ENCODE peak calls at places on chromosomes 5 and 9, in seven cellular contexts. C is endodermal cell, Z is GM23338, Y is IMR-90, Q is testis, R is trophoblast cell, S is adrenal gland. H is an unnamed sample.

GRCh38 chr9:3331801-3332200 is 194.0 kb downstream of the RFX3 start:
- DNase-seq in Z (peak; percentile 34), R (no peak), Y (no peak), C (peak; percentile 51), Q (peak; percentile 30), S (no peak), H (no peak)

GRCh38 chr9:6194934-6195333 is 20.7 kb upstream of the IL33 start:
- DNase-seq in Z (peak; percentile 38), R (no peak), C (peak; percentile 67), S (no peak), Q (no peak), Y (no peak), H (no peak)

GRCh38 chr5:19739691-19740090 is 248.3 kb downstream of the CDH18 start:
- DNase-seq in C (no peak), R (no peak), Y (no peak), Z (no peak), S (no peak), Q (peak; percentile 33), H (no peak)

GRCh38 chr5:34684281-34684979 is 28.3 kb downstream of the RAI14 start:
- DNase-seq in Z (peak; percentile 58), Q (no peak), R (peak; percentile 61), S (no peak), Y (peak; percentile 59), C (peak; percentile 81), H (no peak)

GRCh38 chr5:180492226-180492903 is 1.8 kb upstream of the CNOT6 start:
- DNase-seq in Q (no peak), Z (no peak), Y (no peak), C (peak; percentile 49), R (no peak), S (no peak), H (no peak)

GRCh38 chr5:79954620-79955019 is 36.4 kb downstream of the MTX3 start:
- DNase-seq in S (no peak), Q (no peak), Z (no peak), R (no peak), Y (peak; percentile 16), C (no peak), H (no peak)

GRCh38 chr9:28207657-28208056 is 634.4 kb upstream of the C9orf72 start:
- DNase-seq in R (no peak), Y (no peak), Z (no peak), S (no peak), C (no peak), Q (no peak), H (no peak)

GRCh38 chr5:31135542-31135941 is 57.9 kb upstream of the CDH6 start:
- DNase-seq in Q (no peak), Z (no peak), R (no peak), C (no peak), Y (no peak), S (no peak), H (no peak)

GRCh38 chr5:122313001-122313402 is 965 bp downstream of the SNCAIP start:
- DNase-seq in C (peak; percentile 58), Y (peak; percentile 54), Z (peak; percentile 17), S (no peak), R (no peak), Q (no peak), H (no peak)

GRCh38 chr5:176882566-176882900 is 16.6 kb downstream of the HK3 start:
- DNase-seq in C (no peak), S (no peak), Z (no peak), Y (no peak), R (no peak), Q (no peak), H (no peak)

GRCh38 chr9:1429328-1429727 is 379.2 kb downstream of the DMRT2 start:
- DNase-seq in S (no peak), C (peak; percentile 41), Q (peak; percentile 61), Y (no peak), R (peak; percentile 9), Z (peak; percentile 79), H (peak; percentile 17)

GRCh38 chr5:36734422-36734821 is 128.0 kb downstream of the SLC1A3 start:
- DNase-seq in Q (no peak), R (no peak), S (no peak), Y (peak; percentile 36), C (no peak), Z (peak; percentile 61), H (no peak)

GRCh38 chr5:123997354-123998215 is 485.6 kb downstream of the CSNK1G3 start:
- DNase-seq in Y (peak; percentile 40), S (no peak), R (peak; percentile 79), Z (no peak), Q (no peak), C (no peak), H (no peak)

GRCh38 chr9:89137548-89138462 is 40.8 kb downstream of the SHC3 start:
- DNase-seq in C (no peak), Y (peak; percentile 95), Q (peak; percentile 57), Z (no peak), S (peak; percentile 92), R (peak; percentile 44), H (peak; percentile 36)

GRCh38 chr9:91848146-91848545 is 101.9 kb downstream of the ROR2 start:
- DNase-seq in R (no peak), Z (no peak), Y (no peak), Q (no peak), S (no peak), C (no peak), H (no peak)

GRCh38 chr9:130770679-130771442 is 64.2 kb upstream of the ABL1 start:
- DNase-seq in R (peak; percentile 32), S (no peak), Z (peak; percentile 77), Q (no peak), C (no peak), Y (peak; percentile 82), H (no peak)

GRCh38 chr5:24208540-24209141 is 436.1 kb downstream of the CDH10 start:
- DNase-seq in Y (no peak), R (no peak), Z (peak; percentile 63), C (peak; percentile 62), S (no peak), Q (no peak), H (no peak)

GRCh38 chr5:91430949-91431348 is 47.8 kb upstream of the ARRDC3 start:
- DNase-seq in Q (no peak), Z (no peak), R (no peak), S (no peak), C (no peak), Y (no peak), H (no peak)

GRCh38 chr9:78214492-78214891 is 21.4 kb upstream of the CEP78 start:
- DNase-seq in S (no peak), C (no peak), Y (no peak), Q (no peak), R (no peak), Z (no peak), H (no peak)

GRCh38 chr5:78361226-78361993 is 993 bp downstream of the SCAMP1 start:
- DNase-seq in Q (peak; percentile 59), Y (peak; percentile 78), S (peak; percentile 63), Z (peak; percentile 69), C (peak; percentile 71), R (peak; percentile 59), H (peak; percentile 53)

GRCh38 chr5:78841767-78842166 is 143.3 kb downstream of the ARSB start:
- DNase-seq in C (no peak), Z (no peak), Y (peak; percentile 32), Q (no peak), R (no peak), S (no peak), H (no peak)

GRCh38 chr9:85079374-85079773 is 409.8 kb downstream of the NTRK2 start:
- DNase-seq in Y (no peak), Q (no peak), R (no peak), S (no peak), C (peak; percentile 51), Z (peak; percentile 10), H (no peak)

GRCh38 chr9:101582593-101582992 is 12.2 kb downstream of the PPP3R2 start:
- DNase-seq in Q (no peak), C (no peak), S (no peak), R (no peak), Z (no peak), Y (peak; percentile 90), H (no peak)

GRCh38 chr9:121842612-121842978 is 191.2 kb downstream of the DAB2IP start:
- DNase-seq in Q (no peak), R (peak; percentile 37), S (no peak), C (no peak), Y (peak; percentile 87), Z (no peak), H (no peak)

GRCh38 chr5:138109463-138110265 is 25.8 kb downstream of the WNT8A start:
- DNase-seq in Y (peak; percentile 2), Z (no peak), R (no peak), S (no peak), C (no peak), Q (no peak), H (no peak)

GRCh38 chr9:37179576-37179975 is 59.2 kb downstream of the ZCCHC7 start:
- DNase-seq in S (no peak), R (no peak), C (no peak), Y (no peak), Q (no peak), Z (no peak), H (no peak)
- H3K4me1 ChIP-seq in S (no peaks in the 10 kb centered on the region), R (no peaks in the 10 kb centered on the region), C (peaks cover 4% of the 10 kb centered on the region), Y (peaks cover 3% of the 10 kb centered on the region), Q (no peaks in the 10 kb centered on the region), Z (peaks cover 16% of the 10 kb centered on the region), H (no peaks in the 10 kb centered on the region)

DNA sequence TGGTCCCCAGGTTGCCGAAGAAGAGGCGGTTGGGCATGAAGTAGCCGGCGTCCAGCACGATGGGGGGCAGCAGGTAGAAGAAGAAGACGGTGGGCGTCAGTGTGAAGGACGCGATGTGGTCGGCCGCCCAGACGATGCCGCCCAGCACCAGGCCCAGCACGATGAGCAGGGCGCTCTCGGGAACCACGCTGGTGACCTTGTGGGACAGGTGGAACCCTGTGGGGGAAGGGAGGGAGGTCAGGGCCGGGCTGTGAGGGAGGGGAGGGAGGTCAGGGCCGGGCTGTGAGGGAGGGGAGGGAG is 32.4 kb downstream of the SLC9A3 start:
- DNase-seq in S (no peak), R (no peak), Q (no peak), C (no peak), Y (no peak), Z (no peak), H (no peak)
- H3K4me1 ChIP-seq in S (no peaks in the 10 kb centered on the region), R (no peaks in the 10 kb centered on the region), Q (no peaks in the 10 kb centered on the region), C (no peaks in the 10 kb centered on the region), Y (no peaks in the 10 kb centered on the region), Z (no peaks in the 10 kb centered on the region), H (no peaks in the 10 kb centered on the region)

DNA sequence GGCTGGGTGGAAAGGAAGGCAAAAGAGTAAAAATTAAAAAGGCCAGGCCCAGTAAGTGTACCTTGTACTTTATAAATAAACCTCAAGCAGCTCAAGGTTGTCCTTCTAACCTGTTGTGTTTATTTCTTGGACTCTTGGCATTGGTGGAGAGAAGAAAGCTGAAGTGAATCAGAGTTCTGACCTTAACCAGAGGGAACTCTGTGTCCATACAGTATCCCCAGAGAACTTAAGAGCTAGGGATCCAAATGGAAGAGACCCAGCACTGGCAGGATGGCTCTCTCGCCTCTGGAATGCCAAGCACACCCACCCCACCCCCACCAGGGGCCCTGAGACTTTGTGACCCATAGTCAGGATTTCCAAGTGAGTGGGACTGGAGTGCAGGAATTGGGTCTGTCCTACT is 14.2 kb downstream of the NUDT2 start:
- DNase-seq in Y (no peak), Q (no peak), S (no peak), R (no peak), Z (no peak), C (no peak), H (no peak)
- H3K4me1 ChIP-seq in Y (no peaks in the 10 kb centered on the region), Q (peaks cover 20% of the 10 kb centered on the region), S (peaks cover 19% of the 10 kb centered on the region), R (no peaks in the 10 kb centered on the region), Z (no peaks in the 10 kb centered on the region), C (no peaks in the 10 kb centered on the region), H (peaks cover 3% of the 10 kb centered on the region)

DNA sequence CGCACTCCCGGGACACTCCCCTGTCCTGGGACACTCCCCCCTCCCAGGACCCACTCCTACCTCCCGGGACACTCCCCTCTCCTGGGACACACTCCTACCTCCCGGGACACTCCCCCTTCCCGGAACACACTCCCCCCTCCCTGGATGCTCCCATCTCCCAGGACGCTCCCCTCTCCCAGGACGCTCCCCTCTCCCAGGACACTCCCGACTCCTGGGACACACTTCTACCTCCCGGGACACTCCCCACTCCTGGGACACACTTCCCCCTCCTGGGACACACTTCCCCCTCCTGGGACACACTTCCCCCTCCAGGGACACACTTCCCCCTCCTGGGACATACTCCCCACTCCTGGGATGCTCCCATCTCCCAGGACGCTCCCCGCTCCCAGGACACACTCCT is 95.6 kb downstream of the RXRA start:
- DNase-seq in Z (no peak), Q (no peak), S (no peak), R (no peak), Y (no peak), C (no peak), H (peak; percentile 38)
- H3K4me1 ChIP-seq in Z (no peaks in the 10 kb centered on the region), Q (peaks cover 54% of the 10 kb centered on the region), S (peaks cover 34% of the 10 kb centered on the region), R (no peaks in the 10 kb centered on the region), Y (no peaks in the 10 kb centered on the region), C (no peaks in the 10 kb centered on the region), H (peaks cover 19% of the 10 kb centered on the region)

H was measured in transverse colon.